ENCODE peak calls at places on chromosomes 13 and 19, in ten cellular contexts. P, X, V, C, B, N, Q, O, Z and Y are unnamed samples.

GRCh38 chr13:99926014-99926731 is 45.4 kb downstream of the ZIC5 start:
- DNase-seq in P (no peak), X (no peak), V (no peak), C (no peak), B (no peak), N (no peak), Q (no peak), O (no peak), Z (no peak), Y (peak)

GRCh38 chr13:92941167-92941566 is 285.4 kb upstream of the GPC6 start:
- DNase-seq in P (no peak), X (no peak), V (no peak), C (no peak), B (no peak), N (no peak), Q (no peak), O (no peak), Z (no peak), Y (no peak)

GRCh38 chr19:56372281-56372680 is 21.1 kb downstream of the ZNF582 start:
- DNase-seq in P (no peak), X (no peak), V (no peak), C (no peak), B (no peak), N (no peak), Q (no peak), O (no peak), Z (no peak), Y (no peak)

GRCh38 chr19:38845374-38846024 is 4.3 kb downstream of the HNRNPL start:
- DNase-seq in P (no peak), X (no peak), V (no peak), C (no peak), B (no peak), N (no peak), Q (no peak), O (no peak), Z (no peak), Y (peak)

GRCh38 chr19:42291437-42291815 is 10.5 kb upstream of the PRR19 start:
- DNase-seq in P (no peak), X (no peak), V (no peak), C (no peak), B (no peak), N (no peak), Q (no peak), O (no peak), Z (no peak), Y (no peak)

GRCh38 chr19:40803857-40804782 is 5.1 kb downstream of the EGLN2 start:
- DNase-seq in P (no peak), X (peak), V (no peak), C (no peak), B (no peak), N (no peak), Q (no peak), O (no peak), Z (no peak), Y (no peak)

GRCh38 chr13:22757530-22758120 is 423.2 kb upstream of the SGCG start:
- DNase-seq in P (no peak), X (no peak), V (no peak), C (no peak), B (no peak), N (no peak), Q (no peak), O (no peak), Z (no peak), Y (peak)

GRCh38 chr13:46948338-46948737 is 51.5 kb upstream of the HTR2A start:
- DNase-seq in P (no peak), X (no peak), V (no peak), C (no peak), B (no peak), N (no peak), Q (no peak), O (no peak), Z (no peak), Y (no peak)

GRCh38 chr13:41581884-41582547 is 124.7 kb downstream of the RGCC start:
- DNase-seq in P (no peak), X (no peak), V (no peak), C (no peak), B (no peak), N (no peak), Q (no peak), O (no peak), Z (no peak), Y (no peak)

GRCh38 chr19:46480409-46480808 is 9.0 kb upstream of the PNMA8A start:
- DNase-seq in P (no peak), X (no peak), V (no peak), C (no peak), B (no peak), N (no peak), Q (no peak), O (no peak), Z (no peak), Y (peak)

GRCh38 chr19:33150852-33151518 is 19.1 kb downstream of the WDR88 start:
- DNase-seq in P (no peak), X (no peak), V (no peak), C (no peak), B (no peak), N (no peak), Q (no peak), O (no peak), Z (no peak), Y (no peak)

GRCh38 chr19:32719611-32720059 is at the start of gene TDRD12:
- DNase-seq in P (no peak), X (peak), V (no peak), C (no peak), B (no peak), N (no peak), Q (no peak), O (no peak), Z (no peak), Y (no peak)

GRCh38 chr19:3096267-3096901 is 2.2 kb downstream of the GNA11 start:
- DNase-seq in P (no peak), X (no peak), V (no peak), C (no peak), B (no peak), N (no peak), Q (no peak), O (no peak), Z (no peak), Y (no peak)

GRCh38 chr19:33905937-33906577 is 109.4 kb downstream of the KCTD15 start:
- DNase-seq in P (no peak), X (peak), V (no peak), C (no peak), B (peak), N (peak), Q (peak), O (no peak), Z (peak), Y (no peak)

GRCh38 chr19:40510526-40511115 is 43.8 kb downstream of the SPTBN4 start:
- DNase-seq in P (no peak), X (no peak), V (no peak), C (no peak), B (no peak), N (no peak), Q (no peak), O (no peak), Z (no peak), Y (no peak)

GRCh38 chr19:38543807-38544568 is 73.8 kb downstream of the MAP4K1 start:
- DNase-seq in P (no peak), X (no peak), V (peak), C (peak), B (peak), N (peak), Q (no peak), O (peak), Z (no peak), Y (peak)

GRCh38 chr19:16892868-16893685 is 4.3 kb downstream of the F2RL3 start:
- DNase-seq in P (no peak), X (no peak), V (no peak), C (no peak), B (no peak), N (no peak), Q (no peak), O (no peak), Z (no peak), Y (no peak)

GRCh38 chr19:17255150-17255621 is 9.4 kb downstream of the USHBP1 start:
- DNase-seq in P (no peak), X (no peak), V (no peak), C (no peak), B (no peak), N (no peak), Q (no peak), O (no peak), Z (no peak), Y (peak)

GRCh38 chr13:110984392-110984791 is 69.5 kb upstream of the ANKRD10 start:
- DNase-seq in P (no peak), X (no peak), V (no peak), C (no peak), B (no peak), N (no peak), Q (no peak), O (no peak), Z (no peak), Y (no peak)

GRCh38 chr13:59776924-59777690 is 386.6 kb downstream of the DIAPH3 start:
- DNase-seq in P (no peak), X (no peak), V (peak), C (peak), B (no peak), N (no peak), Q (no peak), O (no peak), Z (no peak), Y (peak)

GRCh38 chr13:44096906-44097305 is 217.2 kb downstream of the LACC1 start:
- DNase-seq in P (no peak), X (no peak), V (no peak), C (no peak), B (no peak), N (no peak), Q (no peak), O (no peak), Z (no peak), Y (no peak)

GRCh38 chr19:19270749-19271571 is 2.1 kb downstream of the TM6SF2 start:
- DNase-seq in P (no peak), X (no peak), V (no peak), C (no peak), B (no peak), N (no peak), Q (no peak), O (no peak), Z (no peak), Y (no peak)

GRCh38 chr19:17026041-17026658 is 460 bp downstream of the CPAMD8 start:
- DNase-seq in P (no peak), X (no peak), V (no peak), C (no peak), B (no peak), N (no peak), Q (no peak), O (no peak), Z (no peak), Y (no peak)

GRCh38 chr19:47610546-47610894 is 1.6 kb downstream of the BICRA start:
- DNase-seq in P (no peak), X (no peak), V (no peak), C (no peak), B (no peak), N (no peak), Q (no peak), O (no peak), Z (no peak), Y (no peak)

GRCh38 chr13:60613080-60613479 is 216.1 kb downstream of the TDRD3 start:
- DNase-seq in P (no peak), X (no peak), V (no peak), C (no peak), B (no peak), N (no peak), Q (no peak), O (no peak), Z (no peak), Y (no peak)